ENCODE peak calls at places on chromosomes 2 and 18, in six cellular contexts. U is Peyer's patch, O is AG04450, E is A549, H is AG10803, F is neural progenitor cell. R is an unnamed sample.

GRCh38 chr18:62586781-62587487 is 64.1 kb downstream of the ZCCHC2 start:
- DNase-seq in U (no peak), O (no peak), E (no peak), H (no peak), F (no peak), R (no peak)

GRCh38 chr2:38692636-38693318 is 26.9 kb downstream of the GALM start:
- DNase-seq in U (no peak), O (no peak), E (no peak), H (no peak), F (no peak), R (no peak)

GRCh38 chr2:9244985-9245544 is 38.5 kb downstream of the ASAP2 start:
- DNase-seq in U (no peak), O (no peak), E (peak), H (no peak), F (no peak), R (no peak)

GRCh38 chr18:63148449-63149199 is 170.9 kb downstream of the BCL2 start:
- DNase-seq in U (no peak), O (no peak), E (no peak), H (peak), F (no peak), R (no peak)

GRCh38 chr2:117850461-117850860 is 36.0 kb downstream of the DDX18 start:
- DNase-seq in U (no peak), O (no peak), E (no peak), H (no peak), F (no peak), R (peak)

GRCh38 chr2:219025637-219026585 is 15.4 kb downstream of the CFAP65 start:
- DNase-seq in U (no peak), O (no peak), E (no peak), H (no peak), F (no peak), R (no peak)

GRCh38 chr2:195543902-195544894 is 112.8 kb upstream of the SLC39A10 start:
- DNase-seq in U (no peak), O (peak), E (peak), H (no peak), F (no peak), R (no peak)

GRCh38 chr2:101566632-101567228 is 91.8 kb upstream of the RFX8 start:
- DNase-seq in U (no peak), O (no peak), E (peak), H (no peak), F (no peak), R (no peak)

GRCh38 chr2:25331686-25332365 is 9.9 kb downstream of the DNMT3A start:
- DNase-seq in U (no peak), O (no peak), E (no peak), H (no peak), F (no peak), R (no peak)

GRCh38 chr2:234422895-234423505 is 73.9 kb downstream of the ARL4C start:
- DNase-seq in U (peak), O (no peak), E (peak), H (no peak), F (no peak), R (no peak)

GRCh38 chr2:146651361-146651760 is 1193.5 kb upstream of the ACVR2A start:
- DNase-seq in U (no peak), O (no peak), E (no peak), H (no peak), F (no peak), R (no peak)

GRCh38 chr2:231482806-231483391 is 18.6 kb upstream of the NCL start:
- DNase-seq in U (peak), O (no peak), E (peak), H (peak), F (peak), R (peak)

GRCh38 chr2:64838817-64839216 is 150.4 kb upstream of the SLC1A4 start:
- DNase-seq in U (no peak), O (peak), E (peak), H (peak), F (no peak), R (no peak)

GRCh38 chr2:170298861-170299429 is 121.0 kb downstream of the MYO3B start:
- DNase-seq in U (no peak), O (no peak), E (no peak), H (no peak), F (no peak), R (no peak)

GRCh38 chr2:76958749-76959148 is 563.4 kb downstream of the LRRTM4 start:
- DNase-seq in U (no peak), O (no peak), E (no peak), H (no peak), F (peak), R (peak)

GRCh38 chr2:88737385-88737784 is 45.9 kb downstream of the RPIA start:
- DNase-seq in U (no peak), O (no peak), E (no peak), H (peak), F (no peak), R (peak)

GRCh38 chr2:240319855-240320560 is 115.5 kb upstream of the GPC1 start:
- DNase-seq in U (no peak), O (peak), E (no peak), H (peak), F (peak), R (peak)

GRCh38 chr18:48835745-48836191 is 115.0 kb downstream of the SMAD7 start:
- DNase-seq in U (no peak), O (no peak), E (no peak), H (no peak), F (no peak), R (no peak)

GRCh38 chr2:21083482-21083881 is 39.6 kb upstream of the APOB start:
- DNase-seq in U (no peak), O (no peak), E (no peak), H (no peak), F (no peak), R (no peak)

GRCh38 chr2:168316073-168316440 is 68.7 kb upstream of the STK39 start:
- DNase-seq in U (no peak), O (no peak), E (peak), H (no peak), F (no peak), R (no peak)

GRCh38 chr2:113754989-113755689 is 1.3 kb downstream of the SLC35F5 start:
- DNase-seq in U (no peak), O (no peak), E (peak), H (no peak), F (no peak), R (no peak)

GRCh38 chr18:45726603-45727002 is 2.6 kb downstream of the SLC14A1 start:
- DNase-seq in U (no peak), O (no peak), E (no peak), H (no peak), F (no peak), R (no peak)

DNA sequence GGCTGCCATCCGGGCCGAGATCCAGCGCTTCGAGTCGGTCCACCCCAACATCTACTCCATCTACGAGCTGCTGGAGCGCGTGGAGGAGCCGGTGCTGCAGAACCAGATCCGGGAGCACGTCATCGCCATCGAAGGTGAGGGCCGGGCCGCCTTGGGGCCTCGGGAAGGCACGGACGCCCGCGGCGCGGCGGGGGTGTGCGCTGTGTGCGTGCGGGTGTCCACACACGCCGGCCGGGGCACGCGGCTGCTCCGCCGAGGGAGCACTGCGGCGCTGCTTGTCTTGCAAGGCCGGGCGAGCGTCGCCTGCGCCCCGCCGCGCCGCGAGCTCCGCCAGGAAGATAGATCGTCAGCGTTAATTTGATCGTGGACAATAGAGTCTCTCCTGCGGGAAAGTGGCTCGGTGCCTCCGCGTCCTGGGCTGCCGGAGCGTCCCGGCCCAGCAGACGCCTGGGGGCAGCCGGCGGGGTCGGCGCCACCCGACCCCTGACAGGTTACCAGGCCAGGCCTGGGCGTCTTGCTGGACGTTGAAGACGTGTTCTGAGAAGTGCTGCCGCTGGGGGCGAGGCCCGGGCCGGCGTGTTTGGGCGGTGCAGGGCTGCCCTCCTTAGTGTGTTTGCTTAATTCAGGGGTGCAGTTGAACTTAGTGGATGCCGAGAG is 1.0 kb downstream of the AGAP1 start:
- DNase-seq in U (no peak), O (no peak), E (peak), H (peak), F (peak), R (peak)
- H3K4me3 ChIP-seq in U (peak), O (peak), E (peak), H (peak), F (peak), R (peak)

GRCh38 chr2:98727758-98728718 is 2.9 kb downstream of the MGAT4A start:
- DNase-seq in U (no peak), O (no peak), E (no peak), H (no peak), F (no peak), R (no peak)

GRCh38 chr2:98726735-98727368 is 4.1 kb downstream of the MGAT4A start:
- DNase-seq in U (no peak), O (no peak), E (no peak), H (no peak), F (no peak), R (no peak)

GRCh38 chr2:98729652-98730051 is 1.3 kb downstream of the MGAT4A start:
- DNase-seq in U (no peak), O (no peak), E (no peak), H (no peak), F (no peak), R (no peak)

GRCh38 chr2:98726172-98726725 is 4.7 kb downstream of the MGAT4A start:
- DNase-seq in U (no peak), O (no peak), E (no peak), H (no peak), F (no peak), R (no peak)

GRCh38 chr2:98727369-98727749 is 3.6 kb downstream of the MGAT4A start:
- DNase-seq in U (no peak), O (no peak), E (no peak), H (no peak), F (no peak), R (no peak)
- H3K4me3 ChIP-seq in U (peak), O (no peak), E (no peak), H (no peak), F (no peak), R (no peak)

GRCh38 chr2:71277159-71277498 is 50.2 kb upstream of the PAIP2B start:
- DNase-seq in U (no peak), O (no peak), E (no peak), H (no peak), F (no peak), R (no peak)

GRCh38 chr2:71276311-71277158 is 49.6 kb upstream of the PAIP2B start:
- DNase-seq in U (peak), O (peak), E (peak), H (peak), F (peak), R (peak)

GRCh38 chr2:71277536-71278103 is 50.7 kb upstream of the PAIP2B start:
- DNase-seq in U (peak), O (no peak), E (peak), H (peak), F (peak), R (peak)

DNA sequence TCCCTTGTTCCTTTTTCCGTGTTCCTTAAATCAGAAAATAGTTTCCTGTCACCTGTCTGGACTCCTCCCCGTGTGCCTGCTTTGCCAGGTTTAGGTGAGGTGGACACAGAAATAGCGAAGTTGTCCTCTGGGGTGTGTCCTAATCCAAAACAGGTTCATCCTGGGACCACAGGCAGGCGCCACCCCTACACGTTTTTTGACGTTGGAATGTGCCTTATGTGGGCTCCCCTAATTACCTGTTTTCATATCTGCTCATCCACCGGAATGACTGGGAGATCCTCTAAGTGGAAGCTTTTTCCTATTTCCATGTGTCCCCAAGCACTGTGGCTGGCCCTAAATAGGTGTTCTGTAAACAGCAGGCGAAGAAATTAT is 49.0 kb upstream of the PAIP2B start:
- DNase-seq in U (no peak), O (no peak), E (no peak), H (no peak), F (no peak), R (no peak)
- H3K4me3 ChIP-seq in U (peak), O (no peak), E (peak), H (peak), F (no peak), R (no peak)

GRCh38 chr18:34978533-34978893 is 62.7 kb upstream of the MAPRE2 start:
- DNase-seq in U (no peak), O (no peak), E (no peak), H (no peak), F (no peak), R (peak)
- H3K4me3 ChIP-seq in U (peak), O (peak), E (peak), H (peak), F (peak), R (no peak)

GRCh38 chr2:207970825-207971142 is 54.5 kb downstream of the PLEKHM3 start:
- DNase-seq in U (no peak), O (no peak), E (no peak), H (no peak), F (no peak), R (no peak)

GRCh38 chr2:207974214-207974600 is 51.1 kb downstream of the PLEKHM3 start:
- DNase-seq in U (no peak), O (no peak), E (peak), H (no peak), F (no peak), R (peak)

GRCh38 chr2:207969249-207969648 is 56.1 kb downstream of the PLEKHM3 start:
- DNase-seq in U (no peak), O (no peak), E (no peak), H (no peak), F (no peak), R (no peak)

GRCh38 chr2:207967121-207967520 is 58.2 kb downstream of the PLEKHM3 start:
- DNase-seq in U (no peak), O (no peak), E (no peak), H (no peak), F (no peak), R (peak)

GRCh38 chr2:207970138-207970824 is 55.0 kb downstream of the PLEKHM3 start:
- DNase-seq in U (no peak), O (no peak), E (no peak), H (no peak), F (peak), R (peak)
- H3K4me3 ChIP-seq in U (no peak), O (no peak), E (no peak), H (no peak), F (peak), R (no peak)

GRCh38 chr18:31659574-31660149 is 24.7 kb downstream of the B4GALT6 start:
- DNase-seq in U (no peak), O (no peak), E (no peak), H (no peak), F (no peak), R (no peak)
- H3K4me3 ChIP-seq in U (no peak), O (no peak), E (no peak), H (no peak), F (no peak), R (no peak)

DNA sequence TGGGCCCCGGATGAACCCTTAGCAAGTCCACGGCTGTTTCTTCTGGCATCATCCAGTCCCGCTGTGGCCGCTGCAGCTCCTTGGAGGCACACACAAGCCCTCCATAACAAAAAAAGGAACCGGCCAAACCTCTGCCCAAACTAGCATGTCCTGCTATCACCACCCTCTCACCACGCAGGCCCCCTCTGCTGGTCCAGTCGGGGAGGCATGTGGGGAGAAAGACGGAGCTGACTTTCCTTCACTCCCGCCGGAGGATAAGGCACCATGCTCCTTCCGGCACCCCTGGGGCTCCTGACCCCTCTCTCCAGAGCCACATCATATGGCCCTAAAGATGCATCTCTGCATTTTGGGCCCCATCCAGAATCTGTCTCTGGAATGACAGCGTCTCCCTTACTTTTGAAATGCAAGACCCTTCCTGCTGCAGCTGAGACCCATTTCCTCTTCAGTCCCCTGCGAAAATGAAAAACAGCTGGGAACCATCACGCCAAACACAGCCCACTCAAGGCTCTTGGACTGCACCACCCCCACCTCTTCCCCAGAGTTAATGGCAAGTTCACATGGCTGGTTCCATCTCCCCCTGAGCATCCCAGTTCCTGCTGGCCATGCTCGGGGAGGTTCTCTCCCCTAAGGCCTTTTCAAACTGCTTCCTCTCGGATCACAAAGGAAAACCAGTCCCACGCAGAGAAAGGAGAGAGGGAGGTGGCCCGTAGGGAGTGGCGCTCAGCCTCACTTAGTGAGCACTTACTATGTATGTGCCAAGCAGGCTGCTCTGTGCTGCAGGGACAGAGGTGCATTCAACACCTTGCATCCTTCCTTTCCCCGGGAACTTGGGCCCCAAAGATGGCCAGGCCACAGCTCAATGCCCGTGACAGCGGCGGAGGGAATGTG is 35.2 kb upstream of the MLPH start:
- DNase-seq in U (no peak), O (no peak), E (no peak), H (peak), F (peak), R (peak)
- H3K4me3 ChIP-seq in U (no peak), O (no peak), E (no peak), H (no peak), F (no peak), R (no peak)

R was measured in mesendoderm.